ENCODE peak calls at places on chromosome 4, in five cellular contexts. H is H1, T is Peyer's patch, A is PC-9, Y is MM.1S. V is an unnamed sample.

GRCh38 chr4:99135541-99136173 is 8.4 kb downstream of the ADH4 start:
- DNase-seq in A (no peak), H (no peak), Y (no peak), T (no peak), V (no peak)

GRCh38 chr4:42371306-42372063 is 25.8 kb upstream of the SHISA3 start:
- DNase-seq in T (no peak), H (no peak), Y (peak; percentile 59), A (no peak), V (no peak)

GRCh38 chr4:110480031-110480549 is 4.1 kb downstream of the ENPEP start:
- DNase-seq in H (no peak), Y (no peak), T (no peak), A (no peak), V (no peak)

GRCh38 chr4:173013232-173013932 is 155.2 kb upstream of the GALNT7 start:
- DNase-seq in H (no peak), A (no peak), T (peak; percentile 26), Y (peak; percentile 28), V (no peak)

GRCh38 chr4:15938182-15938581 is 358 bp downstream of the FGFBP1 start:
- DNase-seq in T (no peak), H (no peak), Y (no peak), A (peak; percentile 72), V (no peak)

GRCh38 chr4:162061214-162061613 is 102.6 kb downstream of the FSTL5 start:
- DNase-seq in H (peak; percentile 23), T (no peak), A (no peak), Y (no peak), V (no peak)

GRCh38 chr4:112975567-112976355 is 73.7 kb upstream of the ANK2 start:
- DNase-seq in A (no peak), T (no peak), H (no peak), Y (no peak), V (no peak)

GRCh38 chr4:56308384-56308783 is 78.9 kb downstream of the AASDH start:
- DNase-seq in Y (no peak), A (no peak), H (no peak), T (no peak), V (no peak)

GRCh38 chr4:148445071-148445902 is 3.1 kb upstream of the NR3C2 start:
- DNase-seq in T (peak; percentile 70), H (no peak), Y (peak; percentile 55), A (no peak), V (peak; percentile 81)

GRCh38 chr4:53619431-53619830 is 28.1 kb upstream of the LNX1 start:
- DNase-seq in A (no peak), Y (no peak), T (no peak), H (no peak), V (no peak)

GRCh38 chr4:52192697-52193096 is 141.6 kb downstream of the SPATA18 start:
- DNase-seq in T (no peak), A (no peak), Y (no peak), H (no peak), V (no peak)

GRCh38 chr4:163331629-163332360 is 601 bp downstream of the NPY1R start:
- DNase-seq in A (no peak), Y (no peak), T (no peak), H (no peak), V (no peak)

GRCh38 chr4:65007841-65008439 is 598.7 kb upstream of the TECRL start:
- DNase-seq in Y (peak; percentile 56), H (no peak), T (no peak), A (no peak), V (no peak)

GRCh38 chr4:51932261-51932660 is 87.9 kb downstream of the LRRC66 start:
- DNase-seq in Y (no peak), A (no peak), H (no peak), T (no peak), V (no peak)

GRCh38 chr4:108601517-108601916 is 18.9 kb upstream of the RPL34 start:
- DNase-seq in A (no peak), H (no peak), Y (no peak), T (peak; percentile 21), V (no peak)

GRCh38 chr4:172819353-172819752 is 349.3 kb upstream of the GALNT7 start:
- DNase-seq in Y (peak; percentile 36), T (no peak), H (no peak), A (no peak), V (no peak)

GRCh38 chr4:27010334-27010940 is 149.8 kb downstream of the STIM2 start:
- DNase-seq in H (no peak), A (peak; percentile 42), Y (peak; percentile 54), T (peak; percentile 31), V (peak; percentile 73)

GRCh38 chr4:15352508-15352907 is 75.3 kb upstream of the C1QTNF7 start:
- DNase-seq in H (no peak), A (no peak), T (no peak), Y (no peak), V (no peak)

GRCh38 chr4:185902654-185903053 is 90.7 kb upstream of the SORBS2 start:
- DNase-seq in T (no peak), H (no peak), Y (no peak), A (no peak), V (no peak)

GRCh38 chr4:100882661-100883060 is 364.8 kb upstream of the EMCN start:
- DNase-seq in T (no peak), H (no peak), Y (no peak), A (no peak), V (no peak)

GRCh38 chr4:30714408-30715031 is 5.6 kb upstream of the PCDH7 start:
- DNase-seq in A (no peak), Y (peak; percentile 42), H (no peak), T (no peak), V (no peak)

GRCh38 chr4:123319639-123320038 is 77.0 kb upstream of the SPRY1 start:
- DNase-seq in A (no peak), T (no peak), H (no peak), Y (no peak), V (no peak)

GRCh38 chr4:127965803-127966175 is 583 bp downstream of the ABHD18 start:
- DNase-seq in A (peak; percentile 38), T (peak; percentile 63), Y (peak; percentile 74), H (peak; percentile 27), V (peak; percentile 67)

GRCh38 chr4:137952116-137952515 is 290.0 kb downstream of the SLC7A11 start:
- DNase-seq in Y (no peak), T (no peak), A (no peak), H (no peak), V (no peak)

GRCh38 chr4:11514780-11515432 is 86.2 kb upstream of the HS3ST1 start:
- DNase-seq in H (no peak), A (no peak), T (no peak), Y (no peak), V (no peak)

GRCh38 chr4:168162604-168163003 is 70.3 kb downstream of the ANXA10 start:
- DNase-seq in T (no peak), A (no peak), H (no peak), Y (no peak), V (no peak)

GRCh38 chr4:148692242-148692641 is 250.0 kb upstream of the NR3C2 start:
- DNase-seq in Y (no peak), A (no peak), T (no peak), H (no peak), V (no peak)

GRCh38 chr4:1767058-1767769 is 25.9 kb upstream of the FGFR3 start:
- DNase-seq in T (peak; percentile 25), A (no peak), H (no peak), Y (no peak), V (no peak)

GRCh38 chr4:145882594-145882993 is 56.0 kb downstream of the ZNF827 start:
- DNase-seq in H (no peak), T (no peak), A (no peak), Y (no peak), V (peak; percentile 81)

GRCh38 chr4:68375667-68376559 is 26.0 kb upstream of the YTHDC1 start:
- DNase-seq in A (peak; percentile 65), H (no peak), Y (peak; percentile 89), T (peak; percentile 22), V (peak; percentile 7)

GRCh38 chr4:106806158-106806797 is 229.8 kb downstream of the DKK2 start:
- DNase-seq in T (no peak), A (no peak), H (no peak), Y (no peak), V (no peak)

GRCh38 chr4:185550933-185551332 is 15.6 kb upstream of the PDLIM3 start:
- DNase-seq in Y (no peak), A (no peak), H (no peak), T (no peak), V (no peak)

GRCh38 chr4:13920901-13921300 is 293.4 kb upstream of the BOD1L1 start:
- DNase-seq in Y (no peak), A (peak; percentile 97), H (peak; percentile 54), T (no peak), V (no peak)

GRCh38 chr4:137417676-137418075 is 114.6 kb downstream of the PCDH18 start:
- DNase-seq in H (no peak), T (no peak), Y (no peak), A (no peak), V (no peak)

DNA sequence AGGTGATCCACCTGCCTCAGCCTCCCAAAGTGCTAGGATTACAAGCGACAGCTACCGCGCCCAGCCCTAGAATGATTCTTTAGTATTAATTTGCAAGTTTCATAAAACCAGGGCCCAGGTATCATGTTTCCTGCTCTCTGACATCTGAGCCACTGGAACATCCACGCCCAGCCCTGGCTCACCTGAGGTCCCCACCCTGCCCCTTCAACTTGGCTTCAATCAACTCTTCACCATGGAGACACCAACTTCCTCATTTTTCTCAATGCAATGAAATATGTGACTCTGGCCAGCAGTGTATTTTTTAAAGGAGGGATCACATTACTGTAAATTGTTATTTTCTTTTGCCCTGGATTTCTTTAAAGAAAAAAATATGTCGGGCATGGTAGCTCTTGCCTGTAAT is 3.9 kb downstream of the PRSS12 start:
- DNase-seq in H (no peak), A (peak; percentile 84), Y (no peak), T (no peak), V (no peak)
- H3K27ac ChIP-seq in H (no peak overlapping the region), A (peak overlapping the region; percentile 42), Y (no peak overlapping the region), T (no peak overlapping the region), V (no peak overlapping the region)

DNA sequence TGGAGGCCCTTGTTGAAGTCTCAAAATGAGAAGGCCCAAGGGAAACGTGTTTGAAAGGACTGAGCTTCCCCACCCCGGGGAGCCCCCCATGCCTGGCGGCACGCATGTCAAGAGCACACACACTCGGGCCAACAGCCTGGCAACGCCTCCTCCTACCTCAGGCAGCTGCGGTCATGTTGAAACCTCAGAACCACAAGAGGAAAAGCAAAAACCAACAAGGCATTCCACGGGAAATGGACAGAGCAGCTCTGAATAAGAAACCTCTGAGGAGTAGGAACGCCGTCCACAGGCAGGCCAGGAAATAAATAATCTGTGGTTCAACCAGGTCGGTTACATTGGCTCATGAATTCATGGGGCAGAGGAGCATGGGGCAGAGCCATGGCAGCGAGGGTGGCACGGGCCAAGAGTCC is 95.7 kb upstream of the AFAP1 start:
- DNase-seq in Y (peak; percentile 48), A (no peak), T (no peak), H (no peak), V (no peak)
- TF ChIP-seq CTCF in Y (no peak), A (no peak), T (no peak), H (no peak), V (no peak)

GRCh38 chr4:80705311-80705710 is 325.2 kb upstream of the BMP3 start:
- DNase-seq in H (no peak), Y (no peak), A (no peak), T (no peak), V (no peak)
- H3K27ac ChIP-seq in H (no peak overlapping the region), Y (no peak overlapping the region), A (no peak overlapping the region), T (no peak overlapping the region), V (no peak overlapping the region)

DNA sequence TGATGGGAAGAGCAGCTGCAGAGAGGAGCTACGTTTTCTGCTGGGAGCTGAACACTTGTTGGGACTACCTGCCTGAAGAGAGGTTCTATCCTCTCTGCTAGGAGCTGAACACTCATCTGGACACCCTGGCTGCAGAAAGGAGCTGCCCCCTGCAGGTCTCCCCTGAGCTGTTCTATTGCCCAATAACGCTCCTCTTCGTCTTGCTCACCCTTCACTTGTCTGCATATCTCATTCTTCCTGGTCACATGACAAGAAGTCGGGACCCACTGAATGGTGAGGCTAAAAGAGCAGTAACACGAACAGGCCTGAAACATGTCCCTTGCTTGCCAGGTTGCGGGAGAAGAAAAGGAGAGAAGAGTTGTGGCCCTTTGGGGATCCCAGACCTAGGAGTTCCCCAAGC is 27.8 kb downstream of the NAA11 start:
- DNase-seq in T (no peak), A (no peak), Y (no peak), H (no peak), V (no peak)
- TF ChIP-seq CTCF in T (no peak), A (no peak), Y (no peak), H (no peak), V (no peak)